ENCODE peak calls at places on chromosomes 11 and 22, in eight cellular contexts. X is A549, T is MCF 10A, R is Caco-2, L is IMR-90, V is Calu3, Y is stomach, U is BE2C. P is an unnamed sample.

GRCh38 chr11:130001491-130002351 is 914 bp downstream of the PRDM10 start:
- DNase-seq in X (peak; percentile 24), T (peak; percentile 24), R (peak; percentile 67), L (peak; percentile 25), V (peak; percentile 0), Y (peak; percentile 40), U (no peak), P (peak; percentile 81)

GRCh38 chr11:36391062-36391461 is 95.0 kb downstream of the PRR5L start:
- DNase-seq in X (no peak), T (no peak), R (no peak), L (no peak), V (no peak), Y (no peak), U (no peak), P (no peak)

GRCh38 chr11:10606536-10607208 is 38.2 kb upstream of the LYVE1 start:
- DNase-seq in X (no peak), T (peak; percentile 38), R (no peak), L (peak; percentile 86), V (no peak), Y (no peak), U (no peak), P (peak; percentile 56)

GRCh38 chr22:47221840-47222615 is 459.6 kb downstream of the TBC1D22A start:
- DNase-seq in X (no peak), T (no peak), R (no peak), L (no peak), V (no peak), Y (no peak), U (no peak), P (no peak)

GRCh38 chr11:27972432-27973170 is 135.4 kb downstream of the KIF18A start:
- DNase-seq in X (no peak), T (peak; percentile 1), R (no peak), L (no peak), V (no peak), Y (no peak), U (no peak), P (no peak)

GRCh38 chr11:46658259-46658658 is 40.9 kb downstream of the ATG13 start:
- DNase-seq in X (no peak), T (peak; percentile 73), R (no peak), L (peak; percentile 81), V (no peak), Y (no peak), U (no peak), P (no peak)

GRCh38 chr22:18154821-18155390 is 4.9 kb downstream of the USP18 start:
- DNase-seq in X (no peak), T (no peak), R (no peak), L (no peak), V (no peak), Y (no peak), U (no peak), P (no peak)

GRCh38 chr22:46131151-46131587 is 19.2 kb upstream of the PPARA start:
- DNase-seq in X (no peak), T (no peak), R (no peak), L (no peak), V (no peak), Y (no peak), U (no peak), P (no peak)

GRCh38 chr11:27717377-27717776 is 17.1 kb upstream of the BDNF start:
- DNase-seq in X (peak; percentile 58), T (no peak), R (no peak), L (no peak), V (no peak), Y (no peak), U (no peak), P (no peak)

GRCh38 chr22:39381930-39382329 is 17.6 kb upstream of the TAB1 start:
- DNase-seq in X (no peak), T (no peak), R (no peak), L (no peak), V (no peak), Y (no peak), U (no peak), P (no peak)

GRCh38 chr22:39382410-39382809 is 17.2 kb upstream of the TAB1 start:
- DNase-seq in X (no peak), T (no peak), R (no peak), L (no peak), V (no peak), Y (no peak), U (no peak), P (peak; percentile 78)

GRCh38 chr22:39383841-39384625 is 15.5 kb upstream of the TAB1 start:
- DNase-seq in X (no peak), T (peak; percentile 15), R (no peak), L (peak; percentile 46), V (no peak), Y (no peak), U (no peak), P (no peak)

GRCh38 chr22:39388261-39389011 is 11.1 kb upstream of the TAB1 start:
- DNase-seq in X (peak; percentile 49), T (no peak), R (no peak), L (peak; percentile 78), V (peak; percentile 84), Y (peak; percentile 76), U (peak; percentile 99), P (peak; percentile 86)

DNA sequence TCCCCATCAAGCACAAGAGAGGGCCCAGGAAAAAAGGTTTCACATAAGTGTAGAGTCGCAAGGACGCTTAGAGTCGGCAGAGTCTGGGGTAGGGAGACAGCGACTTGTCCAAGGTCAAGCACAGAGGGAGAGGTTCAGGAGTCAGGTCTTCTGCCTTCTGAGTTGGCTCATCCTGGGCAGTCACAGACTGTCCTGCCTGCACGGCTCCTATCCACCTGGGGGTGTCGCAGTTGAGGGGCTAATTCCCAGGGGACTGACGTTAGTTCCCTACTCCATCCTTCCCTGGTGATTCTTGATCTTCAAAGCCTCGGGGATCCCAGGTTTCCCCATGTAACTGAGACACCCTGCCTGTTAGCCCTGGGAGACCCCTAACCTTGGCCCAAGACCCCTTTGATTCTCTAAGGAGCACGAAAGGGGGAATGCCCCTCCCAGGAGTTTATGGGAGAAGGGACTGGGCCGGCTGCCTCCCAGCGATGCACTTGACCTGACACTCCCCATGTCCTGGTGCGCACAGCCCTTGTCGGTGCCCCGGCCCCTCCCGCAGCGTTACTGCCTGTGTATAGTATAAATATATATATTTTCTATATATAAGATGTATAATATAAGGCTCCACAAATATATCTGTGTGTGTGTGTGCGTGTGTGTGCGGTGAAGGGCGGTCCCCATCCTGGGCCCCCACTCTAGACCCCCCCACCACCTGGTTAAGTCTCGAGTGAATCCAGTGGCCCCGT is 14.7 kb upstream of the TAB1 start:
- DNase-seq in X (peak; percentile 33), T (peak; percentile 23), R (no peak), L (peak; percentile 28), V (peak; percentile 37), Y (no peak), U (peak; percentile 64), P (no peak)
- TF ChIP-seq CTCF in X (peak; percentile 15), T (peak; percentile 10), R (no peak), L (peak; percentile 50), V (peak; percentile 37), Y (no peak), U (peak; percentile 63), P (no peak)

GRCh38 chr11:111528557-111528956 is 12.0 kb upstream of the LAYN start:
- DNase-seq in X (no peak), T (no peak), R (no peak), L (peak; percentile 24), V (no peak), Y (no peak), U (no peak), P (no peak)
- TF ChIP-seq CTCF in X (no peak), T (no peak), R (peak; percentile 36), L (no peak), V (no peak), Y (no peak), U (no peak), P (peak; percentile 14)

DNA sequence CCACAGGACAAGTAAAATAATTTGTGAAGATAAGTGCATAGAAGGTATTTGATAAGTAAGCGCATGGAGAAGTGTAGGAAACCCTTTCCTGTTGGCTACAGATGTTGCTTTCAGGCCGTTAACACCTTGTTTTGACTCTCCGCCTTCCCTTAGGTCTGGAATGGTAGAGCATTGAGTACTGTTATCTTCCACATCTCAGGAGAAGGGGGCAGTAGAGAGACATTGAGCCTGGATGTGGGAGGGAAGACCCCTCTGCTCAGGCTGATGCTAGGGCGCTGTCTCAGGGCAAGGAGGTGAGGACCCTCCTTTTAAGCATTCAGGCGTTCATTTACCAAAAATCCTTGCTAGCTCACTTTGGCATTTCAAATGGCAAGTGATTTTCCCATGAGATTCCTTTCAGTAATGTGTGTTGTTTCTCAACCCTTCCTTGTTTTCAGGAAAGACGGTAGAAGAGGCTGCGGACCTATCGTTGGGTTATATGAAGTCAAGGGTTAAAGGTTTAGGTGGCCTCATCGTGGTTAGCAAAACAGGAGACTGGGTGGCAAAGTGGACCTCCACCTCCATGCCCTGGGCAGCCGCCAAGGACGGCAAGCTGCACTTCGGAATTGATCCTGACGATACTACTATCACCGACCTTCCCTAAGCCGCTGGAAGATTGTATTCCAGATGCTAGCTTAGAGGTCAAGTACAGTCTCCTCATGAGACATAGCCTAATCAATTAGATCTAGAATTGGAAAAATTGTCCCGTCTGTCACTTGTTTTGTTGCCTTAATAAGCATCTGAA is 27.0 kb upstream of the SCGB1A1 start:
- DNase-seq in X (no peak), T (no peak), R (no peak), L (no peak), V (no peak), Y (no peak), U (no peak), P (no peak)
- TF ChIP-seq CTCF in X (no peak), T (no peak), R (no peak), L (peak; percentile 3), V (no peak), Y (no peak), U (peak; percentile 3), P (no peak)

DNA sequence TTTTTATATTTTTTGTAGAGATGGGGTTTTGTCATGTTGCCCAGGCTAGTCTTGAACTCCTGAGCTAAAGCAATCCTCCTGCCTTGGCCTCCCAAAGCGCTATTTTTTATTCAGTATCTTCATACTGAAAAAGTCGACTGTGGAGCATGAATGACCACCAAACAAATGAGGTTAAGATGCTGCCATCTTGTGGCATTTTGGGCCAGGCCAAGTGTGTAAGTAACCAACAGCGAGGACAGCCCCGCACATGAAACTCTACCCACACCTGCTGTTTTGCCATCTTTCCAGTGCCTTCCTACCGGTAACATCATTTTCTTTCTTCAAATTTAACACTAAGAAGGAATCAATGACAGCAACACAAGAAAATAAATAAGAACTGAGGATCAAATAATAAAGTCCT is 32.2 kb upstream of the AQP11 start:
- DNase-seq in X (no peak), T (peak; percentile 27), R (peak; percentile 43), L (peak; percentile 9), V (peak; percentile 51), Y (no peak), U (peak; percentile 49), P (no peak)
- TF ChIP-seq CTCF in X (peak; percentile 48), T (peak; percentile 11), R (peak; percentile 38), L (no peak), V (no peak), Y (no peak), U (peak; percentile 70), P (peak; percentile 36)

DNA sequence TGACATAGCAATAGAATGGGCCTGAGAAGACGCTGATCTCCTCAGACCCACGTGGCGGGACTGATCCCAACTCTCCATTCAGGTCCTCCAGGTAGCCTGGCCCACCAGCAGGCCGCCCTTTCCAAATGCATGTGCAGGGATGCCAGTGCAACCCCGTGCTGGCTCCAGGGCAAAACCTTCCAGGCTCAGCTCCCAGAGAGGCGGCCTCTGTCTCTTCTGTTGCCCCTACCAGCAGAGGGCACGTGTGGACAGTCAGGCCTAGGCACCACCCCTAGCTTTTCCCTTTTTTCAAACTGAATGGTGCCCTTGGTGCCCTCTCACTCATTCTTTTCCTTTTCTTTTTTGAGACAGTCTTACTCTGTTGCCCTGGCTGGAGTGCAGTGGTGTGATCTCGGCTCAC is 121.7 kb downstream of the OSBP2 start:
- DNase-seq in X (no peak), T (peak; percentile 23), R (no peak), L (no peak), V (no peak), Y (no peak), U (no peak), P (no peak)
- TF ChIP-seq CTCF in X (no peak), T (no peak), R (no peak), L (no peak), V (peak; percentile 34), Y (no peak), U (no peak), P (no peak)

P was measured in GM13977.